ENCODE peak calls at places on chromosomes 13 and 19, in four cellular contexts. U, V, L and T are unnamed samples.

GRCh38 chr19:8085606-8086464 is 33.3 kb downstream of the CCL25 start:
- DNase-seq in U (no peak), L (peak), V (no peak), T (no peak)

GRCh38 chr13:50810468-50810867 is 33.0 kb downstream of the DLEU7 start:
- DNase-seq in V (no peak), U (no peak), L (no peak), T (no peak)

GRCh38 chr13:52862358-52863206 is 14.1 kb upstream of the PCDH8 start:
- DNase-seq in V (no peak), U (peak), L (peak), T (no peak)

GRCh38 chr13:80109313-80109712 is 231.6 kb downstream of the SPRY2 start:
- DNase-seq in L (no peak), U (no peak), V (no peak), T (no peak)

GRCh38 chr13:51154029-51154555 is 43.0 kb upstream of the C13orf42 start:
- DNase-seq in V (no peak), L (no peak), U (peak), T (no peak)

GRCh38 chr13:72555601-72556000 is 171.8 kb downstream of the MZT1 start:
- DNase-seq in U (no peak), V (no peak), L (no peak), T (no peak)

GRCh38 chr13:100106005-100106404 is 17.1 kb downstream of the PCCA start:
- DNase-seq in U (no peak), V (no peak), L (no peak), T (no peak)

GRCh38 chr13:80312967-80313366 is 28.0 kb downstream of the SPRY2 start:
- DNase-seq in U (no peak), L (no peak), V (no peak), T (no peak)

GRCh38 chr19:9808855-9809646 is 9.8 kb downstream of the FBXL12 start:
- DNase-seq in V (no peak), L (no peak), U (no peak), T (no peak)

GRCh38 chr19:4534836-4535658 is at the start of gene PLIN5:
- DNase-seq in L (peak), U (peak), V (peak), T (peak)

GRCh38 chr13:114118086-114118762 is 14.2 kb downstream of the RASA3 start:
- DNase-seq in L (peak), V (no peak), U (no peak), T (no peak)

GRCh38 chr13:29522044-29522685 is 73.3 kb downstream of the SLC7A1 start:
- DNase-seq in V (no peak), L (no peak), U (no peak), T (no peak)

DNA sequence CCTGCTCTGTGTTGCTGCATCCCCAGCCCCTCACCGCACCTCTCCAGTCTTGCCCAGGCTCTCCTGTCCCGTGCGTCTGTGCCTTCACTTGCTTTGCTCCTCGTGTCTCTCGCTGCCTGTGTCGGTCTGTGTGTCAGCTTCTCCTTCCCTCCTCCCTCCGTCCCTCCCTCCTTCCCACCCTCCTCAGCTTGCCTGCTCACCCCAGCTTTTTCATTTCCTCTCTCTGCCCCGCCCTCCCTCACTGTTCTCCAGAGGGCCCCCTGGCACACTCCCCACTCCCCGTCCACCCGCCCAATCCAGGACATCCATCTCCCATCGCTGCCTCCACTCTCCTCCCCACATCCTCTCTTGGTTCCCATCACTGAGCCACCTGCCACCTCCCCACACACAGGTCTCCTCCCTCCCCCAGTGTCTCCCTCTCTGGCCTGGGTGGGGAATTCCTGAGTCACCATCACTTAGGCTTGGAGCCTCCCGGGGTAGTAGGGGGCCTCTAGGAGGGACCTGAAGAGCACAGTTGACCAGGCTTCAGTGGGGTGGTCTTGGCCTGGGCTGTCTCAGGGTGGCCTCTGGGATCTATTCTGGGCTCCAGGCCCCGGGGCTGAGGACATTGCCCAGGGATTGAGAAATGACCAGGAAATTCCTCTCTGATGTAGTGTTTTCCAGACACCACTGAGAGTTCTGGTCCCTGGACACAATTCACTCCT is at the start of gene PTGIR:
- DNase-seq in U (no peak), V (no peak), L (no peak), T (no peak)
- TF ChIP-seq ZNF274 in U (no peak), V (no peak), L (no peak), T (no peak)

DNA sequence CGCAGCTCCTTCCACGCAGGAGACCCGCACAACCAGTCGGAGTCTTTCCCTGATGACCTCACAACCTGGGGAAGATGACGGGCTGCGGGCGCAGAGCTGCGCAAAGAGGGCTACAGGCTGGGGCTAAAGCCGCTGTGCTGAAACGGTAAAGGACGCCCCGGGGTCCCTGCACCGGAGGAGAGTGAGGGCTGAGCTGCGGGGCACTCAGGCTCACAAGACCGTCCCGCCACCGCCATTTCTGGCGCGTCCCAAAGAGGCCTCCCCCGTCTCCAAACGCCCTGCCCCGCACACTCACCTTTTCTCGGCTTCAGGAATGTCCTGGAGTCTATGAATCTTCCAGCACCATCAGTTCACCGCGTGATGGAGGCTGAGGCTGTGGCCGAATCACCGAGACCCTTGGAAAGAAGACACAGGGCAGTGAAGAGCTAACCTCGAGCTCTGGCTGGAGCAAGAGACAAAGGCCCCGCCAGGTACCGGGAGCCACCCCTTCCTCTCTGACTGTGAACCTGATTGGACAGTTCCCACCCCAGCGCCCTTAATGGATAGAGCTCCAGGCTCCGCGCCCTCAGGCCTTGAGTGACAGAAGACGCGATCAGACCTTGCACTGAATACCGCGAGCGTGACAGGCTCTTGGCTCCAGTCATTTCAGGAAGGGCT is 41.8 kb upstream of the ZNF429 start:
- DNase-seq in U (peak), V (no peak), L (no peak), T (peak)
- TF ChIP-seq SUZ12 in U (no peak), V (no peak), L (no peak), T (no peak)

DNA sequence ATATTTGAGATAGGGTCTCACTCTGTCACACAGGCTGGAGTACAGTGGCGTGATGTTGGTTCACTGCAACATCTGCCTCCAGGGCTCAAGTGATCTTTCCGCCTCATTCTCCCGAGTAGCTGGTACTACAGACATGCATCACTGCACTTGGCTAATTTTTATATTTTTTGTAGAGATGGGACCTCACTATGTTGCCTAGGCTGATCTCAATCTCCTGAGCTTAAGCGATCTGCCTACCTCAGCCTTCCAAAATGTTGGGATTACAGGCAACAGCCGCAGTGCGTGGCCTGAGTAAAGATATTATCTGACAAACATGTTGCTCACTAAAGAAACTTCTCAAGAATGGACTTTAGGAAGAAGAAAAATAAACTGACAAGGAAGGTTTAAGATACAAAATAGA is 125.4 kb upstream of the ABCC4 start:
- DNase-seq in U (no peak), L (no peak), V (no peak), T (no peak)
- H3K9ac ChIP-seq in U (no peak), L (no peak), V (no peak), T (no peak)

GRCh38 chr19:39052243-39052746 is 19.9 kb upstream of the FBXO27 start:
- DNase-seq in V (no peak), U (peak), L (peak), T (no peak)

GRCh38 chr19:39057615-39058014 is 25.3 kb upstream of the FBXO27 start:
- DNase-seq in L (no peak), U (no peak), V (no peak), T (no peak)

GRCh38 chr19:39054091-39054470 is 21.7 kb upstream of the FBXO27 start:
- DNase-seq in V (no peak), U (no peak), L (no peak), T (no peak)

GRCh38 chr19:39052846-39053245 is 20.5 kb upstream of the FBXO27 start:
- DNase-seq in U (no peak), V (no peak), L (no peak), T (no peak)

DNA sequence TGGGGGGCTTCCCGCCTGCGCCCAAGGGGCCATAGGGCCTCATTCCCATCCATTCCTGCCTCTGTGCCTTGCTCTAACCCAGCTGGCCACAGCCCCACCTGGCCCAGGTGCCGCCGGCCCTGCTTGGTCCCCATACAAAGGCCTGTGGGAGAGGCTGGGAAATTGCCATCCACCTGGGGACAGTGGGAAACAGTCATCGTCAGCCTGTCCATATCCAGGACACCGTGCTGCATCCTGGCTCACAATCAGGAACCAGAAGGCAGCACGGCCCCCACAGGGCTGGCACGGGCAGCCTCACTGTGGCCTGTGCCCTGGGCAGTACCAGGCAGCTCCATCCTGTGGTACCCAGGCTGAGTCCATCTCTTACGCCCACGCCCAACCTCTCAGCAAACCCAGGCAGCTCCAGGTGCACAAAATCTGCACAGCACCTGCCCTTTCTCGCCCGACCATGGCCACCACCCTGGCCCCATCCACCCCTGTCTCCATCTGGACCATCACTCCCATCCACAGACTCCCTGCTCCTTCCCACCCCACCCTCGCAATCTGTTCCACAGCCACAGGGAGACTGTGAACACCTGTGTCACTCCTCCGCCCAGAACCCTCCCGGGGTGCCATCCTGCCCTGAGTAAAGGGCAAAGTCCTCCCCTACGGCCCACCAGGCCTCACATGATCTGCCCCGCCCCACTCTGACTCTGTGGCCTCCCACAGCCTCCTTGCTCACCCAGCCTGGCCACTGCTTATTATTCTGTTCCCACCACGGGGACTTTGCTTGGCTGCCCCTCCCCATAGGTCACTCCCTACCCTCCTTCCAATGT is 21.1 kb upstream of the FBXO27 start:
- DNase-seq in V (no peak), L (peak), U (no peak), T (no peak)
- TF ChIP-seq ZNF274 in V (no peak), L (no peak), U (no peak), T (no peak)

GRCh38 chr13:33487575-33488243 is 202.2 kb upstream of the STARD13 start:
- DNase-seq in V (peak), L (peak), U (no peak), T (no peak)
- TF ChIP-seq SUZ12 in V (no peak), L (no peak), U (no peak), T (no peak)

DNA sequence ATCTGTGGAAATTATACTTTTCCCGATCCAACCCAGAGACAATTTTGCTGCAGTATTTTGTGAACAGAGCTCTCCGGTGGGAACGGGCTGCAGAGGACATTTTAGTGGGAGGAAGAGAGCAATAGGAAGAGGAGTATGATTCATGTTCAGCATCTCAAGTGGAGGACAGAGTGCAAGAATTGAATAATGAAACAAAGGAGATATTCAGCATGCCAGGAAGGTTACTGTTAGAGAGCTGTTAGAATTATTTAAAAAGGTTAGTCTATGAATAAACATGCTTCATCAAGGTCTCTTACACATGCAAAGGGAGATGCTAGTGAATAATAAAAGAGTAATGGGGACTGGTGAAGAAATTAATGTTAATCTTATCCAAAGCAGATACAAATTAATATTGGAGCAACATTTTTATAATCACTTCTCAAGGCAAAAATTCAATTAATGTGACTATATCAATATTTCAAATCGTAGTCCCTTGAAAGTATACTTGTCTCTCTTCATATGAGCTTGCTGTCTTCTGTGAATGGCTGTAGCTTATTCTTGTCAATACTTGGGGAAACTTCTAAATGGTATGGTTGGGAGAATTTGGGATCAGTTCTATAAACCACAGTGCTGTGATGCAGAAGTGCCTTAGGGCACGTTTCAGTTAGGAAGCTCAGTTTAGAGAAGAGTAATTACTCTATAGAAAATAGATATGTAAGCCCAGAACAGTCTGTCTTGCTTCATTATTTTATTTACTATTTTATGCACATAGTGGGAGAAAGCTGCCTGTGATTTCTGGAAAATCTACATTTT is 1165.8 kb downstream of the OLFM4 start:
- DNase-seq in V (no peak), U (no peak), L (no peak), T (no peak)
- H3K9ac ChIP-seq in V (no peak), U (no peak), L (no peak), T (no peak)

GRCh38 chr19:16830679-16831078 is 1.5 kb downstream of the SIN3B start:
- DNase-seq in U (no peak), L (no peak), V (no peak), T (no peak)

GRCh38 chr19:16828990-16829821 is at the start of gene SIN3B:
- DNase-seq in L (peak), U (peak), V (peak), T (peak)

GRCh38 chr19:16829822-16830289 is 658 bp downstream of the SIN3B start:
- DNase-seq in U (no peak), V (no peak), L (no peak), T (no peak)

GRCh38 chr19:16834747-16835146 is 5.5 kb downstream of the SIN3B start:
- DNase-seq in V (no peak), U (no peak), L (no peak), T (no peak)

GRCh38 chr19:16831531-16831930 is 2.3 kb downstream of the SIN3B start:
- DNase-seq in U (no peak), V (no peak), L (no peak), T (no peak)
- TF ChIP-seq ZNF274 in U (no peak), V (no peak), L (no peak), T (no peak)